ENCODE peak calls at places on chromosome X, in nine cellular contexts. C is neural progenitor cell, O is MM.1S, W is HCT116, Q is PC-3, E is GM23248, N is OCI-LY7, B is SK-N-SH, K is GM23338. U is an unnamed sample. For H4K20me1, the result is how much of the 10 kb centered on the place peaks cover.

GRCh38 chrX:3820170-3820569 is 106.7 kb upstream of the PRKX start:
- DNase-seq in C (no peak), O (no peak), W (no peak), Q (peak), E (peak), N (no peak), B (no peak), K (no peak), U (peak)

GRCh38 chrX:15349046-15349445 is 13.7 kb upstream of the PIGA start:
- DNase-seq in C (peak), O (peak), W (peak), Q (peak), E (peak), N (peak), B (peak), K (peak), U (peak)

GRCh38 chrX:12360389-12360788 is 222.1 kb downstream of the FRMPD4 start:
- DNase-seq in C (no peak), O (no peak), W (no peak), Q (peak), E (peak), N (no peak), B (no peak), K (no peak), U (no peak)

GRCh38 chrX:17459596-17459995 is 84.6 kb downstream of the NHS start:
- DNase-seq in C (no peak), O (no peak), W (no peak), Q (no peak), E (peak), N (no peak), B (no peak), K (no peak), U (no peak)

GRCh38 chrX:63503541-63503940 is 152.4 kb upstream of the SPIN4 start:
- DNase-seq in C (peak), O (no peak), W (no peak), Q (peak), E (peak), N (no peak), B (no peak), K (peak), U (no peak)

GRCh38 chrX:114774691-114775090 is 190.8 kb downstream of the HTR2C start:
- DNase-seq in C (peak), O (no peak), W (no peak), Q (peak), E (no peak), N (no peak), B (no peak), K (peak), U (peak)

GRCh38 chrX:70482300-70482699 is 37.7 kb downstream of the DLG3 start:
- DNase-seq in C (no peak), O (no peak), W (no peak), Q (no peak), E (no peak), N (no peak), B (no peak), K (no peak), U (no peak)

GRCh38 chrX:97743014-97743413 is 859.3 kb downstream of the RPA4 start:
- DNase-seq in C (no peak), O (no peak), W (no peak), Q (no peak), E (peak), N (peak), B (no peak), K (peak), U (no peak)

GRCh38 chrX:71143508-71143907 is 1.1 kb upstream of the NLGN3 start:
- DNase-seq in C (no peak), O (no peak), W (no peak), Q (no peak), E (peak), N (no peak), B (no peak), K (no peak), U (no peak)

GRCh38 chrX:10615931-10616780 is 4.2 kb downstream of the MID1 start:
- DNase-seq in C (peak), O (no peak), W (no peak), Q (peak), E (peak), N (peak), B (peak), K (peak), U (peak)

GRCh38 chrX:112147206-112147605 is 64.6 kb upstream of the TRPC5 start:
- DNase-seq in C (peak), O (peak), W (no peak), Q (peak), E (peak), N (peak), B (peak), K (peak), U (peak)

GRCh38 chrX:47885501-47885900 is 48.8 kb downstream of the ZNF81 start:
- DNase-seq in C (no peak), O (no peak), W (no peak), Q (no peak), E (no peak), N (no peak), B (no peak), K (no peak), U (no peak)

GRCh38 chrX:150364347-150365050 is 1.4 kb downstream of the MAMLD1 start:
- DNase-seq in C (peak), O (no peak), W (no peak), Q (peak), E (peak), N (no peak), B (peak), K (peak), U (peak)

GRCh38 chrX:150790021-150790420 is 96.8 kb downstream of the MTMR1 start:
- DNase-seq in C (no peak), O (peak), W (no peak), Q (no peak), E (no peak), N (no peak), B (no peak), K (no peak), U (no peak)

GRCh38 chrX:112837531-112837930 is 3.1 kb downstream of the AMOT start:
- DNase-seq in C (peak), O (no peak), W (no peak), Q (no peak), E (no peak), N (no peak), B (no peak), K (no peak), U (no peak)

GRCh38 chrX:134484039-134484438 is 24.1 kb downstream of the HPRT1 start:
- DNase-seq in C (peak), O (peak), W (peak), Q (peak), E (peak), N (peak), B (peak), K (peak), U (peak)

GRCh38 chrX:122835886-122836285 is 348.2 kb upstream of the GRIA3 start:
- DNase-seq in C (no peak), O (no peak), W (no peak), Q (no peak), E (peak), N (no peak), B (no peak), K (no peak), U (no peak)

GRCh38 chrX:109826954-109827708 is 94.1 kb upstream of the ACSL4 start:
- DNase-seq in C (no peak), O (no peak), W (no peak), Q (peak), E (peak), N (no peak), B (no peak), K (peak), U (peak)

GRCh38 chrX:147315493-147315892 is 500.9 kb upstream of the CXorf51A start:
- DNase-seq in C (no peak), O (no peak), W (no peak), Q (no peak), E (no peak), N (no peak), B (no peak), K (no peak), U (no peak)

GRCh38 chrX:134642394-134642793 is 15.9 kb downstream of the PLAC1 start:
- DNase-seq in C (no peak), O (no peak), W (no peak), Q (no peak), E (no peak), N (no peak), B (no peak), K (no peak), U (no peak)

GRCh38 chrX:18415386-18415785 is 10.0 kb upstream of the CDKL5 start:
- DNase-seq in C (no peak), O (no peak), W (no peak), Q (no peak), E (no peak), N (no peak), B (no peak), K (no peak), U (no peak)

GRCh38 chrX:68843992-68844391 is 15.2 kb downstream of the EFNB1 start:
- DNase-seq in C (no peak), O (no peak), W (no peak), Q (peak), E (no peak), N (no peak), B (no peak), K (no peak), U (no peak)

GRCh38 chrX:18643243-18643642 is 28.7 kb downstream of the RS1 start:
- DNase-seq in C (no peak), O (no peak), W (no peak), Q (no peak), E (no peak), N (no peak), B (no peak), K (no peak), U (no peak)

GRCh38 chrX:141405878-141406492 is 163.7 kb upstream of the SPANXC start:
- DNase-seq in C (no peak), O (no peak), W (no peak), Q (peak), E (peak), N (no peak), B (no peak), K (no peak), U (peak)

GRCh38 chrX:100404851-100405250 is 5.2 kb downstream of the PCDH19 start:
- DNase-seq in C (no peak), O (no peak), W (no peak), Q (no peak), E (no peak), N (no peak), B (no peak), K (no peak), U (no peak)

GRCh38 chrX:16466640-16467432 is 183.1 kb upstream of the S100G start:
- DNase-seq in C (no peak), O (no peak), W (no peak), Q (peak), E (peak), N (no peak), B (no peak), K (no peak), U (peak)

GRCh38 chrX:16039363-16039762 is 84.0 kb upstream of the GRPR start:
- DNase-seq in C (no peak), O (no peak), W (no peak), Q (no peak), E (no peak), N (peak), B (no peak), K (no peak), U (no peak)

GRCh38 chrX:54386314-54386713 is 28.5 kb upstream of the WNK3 start:
- DNase-seq in C (no peak), O (no peak), W (no peak), Q (peak), E (no peak), N (no peak), B (no peak), K (no peak), U (no peak)
- TF ChIP-seq EZH2phosphoT487 in C (no peak), O (no peak), W (no peak), Q (no peak), E (no peak), N (no peak), B (no peak), K (no peak), U (no peak)

DNA sequence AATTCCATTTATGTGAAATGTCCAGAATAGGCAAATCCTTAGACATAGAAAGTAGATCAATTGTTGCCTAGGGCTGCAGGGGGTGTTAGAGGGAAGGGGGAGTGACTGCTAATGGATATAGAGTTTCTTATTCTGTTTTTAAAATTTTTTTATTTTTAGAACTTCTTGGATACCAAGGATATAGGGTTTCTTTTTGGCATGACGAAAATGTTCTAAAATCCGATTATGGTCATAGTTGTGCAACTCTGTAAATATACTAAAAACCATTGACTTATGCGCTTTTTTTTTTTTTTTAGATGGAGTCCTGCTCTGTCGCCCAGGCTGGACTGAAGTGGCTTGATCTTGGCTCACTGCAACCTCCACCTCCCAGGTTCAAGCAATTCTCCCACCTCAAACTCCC is 125.2 kb upstream of the USP9X start:
- DNase-seq in C (no peak), O (no peak), W (no peak), Q (no peak), E (no peak), N (no peak), B (no peak), K (no peak), U (no peak)
- H4K20me1 ChIP-seq in C (under half), O (under half), W (under half), Q (under half), E (under half), N (under half), B (under half), K (under half), U (under half)

GRCh38 chrX:40729923-40730584 is 5.3 kb downstream of the MED14 start:
- DNase-seq in C (no peak), O (no peak), W (no peak), Q (no peak), E (no peak), N (no peak), B (no peak), K (no peak), U (peak)

GRCh38 chrX:40735318-40736169 is at the start of gene MED14:
- DNase-seq in C (peak), O (peak), W (peak), Q (peak), E (peak), N (peak), B (peak), K (peak), U (peak)

GRCh38 chrX:40733691-40734090 is 1.7 kb downstream of the MED14 start:
- DNase-seq in C (no peak), O (no peak), W (no peak), Q (no peak), E (peak), N (no peak), B (peak), K (no peak), U (no peak)

GRCh38 chrX:40736170-40736505 is 796 bp upstream of the MED14 start:
- DNase-seq in C (peak), O (no peak), W (no peak), Q (peak), E (no peak), N (peak), B (no peak), K (no peak), U (no peak)

DNA sequence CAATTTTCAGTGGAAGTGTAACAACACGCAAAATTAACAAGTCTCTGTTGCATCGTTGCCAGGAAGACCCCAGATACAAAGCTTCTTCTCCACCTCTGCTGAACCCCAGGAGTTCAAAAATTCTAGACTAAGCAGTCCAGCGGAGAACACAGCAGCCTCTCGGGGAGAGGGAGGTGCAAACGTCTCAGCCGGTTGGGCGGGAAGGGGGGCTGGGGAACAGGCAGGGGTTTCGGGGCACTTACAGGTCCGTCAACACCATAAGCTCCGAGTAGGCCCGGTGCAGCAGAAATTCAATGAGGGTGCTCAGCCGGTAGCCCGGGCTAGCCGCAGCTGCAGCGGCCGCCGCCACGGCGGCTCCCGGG is 405 bp downstream of the MED14 start:
- DNase-seq in C (no peak), O (peak), W (no peak), Q (no peak), E (peak), N (peak), B (no peak), K (peak), U (peak)
- H2AFZ ChIP-seq in C (no peak), O (peak), W (no peak), Q (peak), E (peak), N (peak), B (peak), K (no peak), U (peak)

GRCh38 chrX:39425124-39425806 is 624.0 kb downstream of the MID1IP1 start:
- DNase-seq in C (no peak), O (no peak), W (no peak), Q (no peak), E (no peak), N (no peak), B (no peak), K (no peak), U (no peak)

GRCh38 chrX:39431893-39432292 is 630.6 kb downstream of the MID1IP1 start:
- DNase-seq in C (no peak), O (no peak), W (no peak), Q (no peak), E (no peak), N (no peak), B (no peak), K (no peak), U (peak)

DNA sequence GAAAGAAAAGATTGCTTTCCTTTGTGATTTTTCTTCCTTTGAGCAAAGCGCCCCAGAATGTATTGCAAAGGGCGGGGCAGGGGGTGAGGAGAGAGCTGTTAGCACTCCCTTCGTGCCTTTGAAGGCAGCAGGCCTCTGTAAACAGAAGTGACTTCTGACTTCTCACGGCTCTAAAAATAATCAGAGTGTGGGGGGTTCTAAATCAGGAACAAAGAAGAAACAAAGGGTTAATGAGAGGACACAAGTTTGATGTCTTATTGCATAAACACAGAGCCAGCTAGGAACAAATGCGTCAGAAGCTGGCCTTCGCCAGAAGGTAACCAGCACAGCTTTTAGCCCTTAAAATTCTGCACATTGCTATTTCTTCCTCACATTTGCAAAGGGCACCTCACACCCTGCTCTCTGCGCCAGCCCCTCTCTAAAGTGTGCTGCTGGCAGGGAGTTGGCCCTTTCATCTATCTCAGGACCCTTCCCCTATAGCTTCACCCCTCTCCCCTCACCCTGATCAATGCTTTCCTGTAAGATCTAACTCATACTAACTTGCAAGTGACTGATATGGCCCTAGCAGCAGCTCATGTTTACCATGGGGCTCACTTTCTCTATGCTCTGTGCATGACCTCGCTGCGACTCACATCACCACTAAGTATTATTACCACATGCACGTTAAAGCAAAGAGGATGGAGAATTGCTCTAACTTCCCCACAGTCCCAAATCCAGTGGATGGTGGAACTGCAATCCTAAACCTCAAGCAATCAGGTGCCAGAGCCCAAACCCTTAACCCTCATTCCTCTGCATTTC is 626.4 kb downstream of the MID1IP1 start:
- DNase-seq in C (no peak), O (no peak), W (no peak), Q (peak), E (peak), N (no peak), B (no peak), K (no peak), U (peak)
- TF ChIP-seq EZH2phosphoT487 in C (no peak), O (no peak), W (no peak), Q (no peak), E (no peak), N (no peak), B (no peak), K (no peak), U (no peak)

GRCh38 chrX:21940356-21940829 is at the start of gene SMS:
- DNase-seq in C (peak), O (peak), W (no peak), Q (peak), E (peak), N (peak), B (peak), K (peak), U (peak)

GRCh38 chrX:21947671-21948070 is 7.2 kb downstream of the SMS start:
- DNase-seq in C (no peak), O (no peak), W (no peak), Q (no peak), E (no peak), N (no peak), B (no peak), K (no peak), U (no peak)

GRCh38 chrX:21946925-21947641 is 6.6 kb downstream of the SMS start:
- DNase-seq in C (peak), O (no peak), W (no peak), Q (peak), E (peak), N (no peak), B (no peak), K (peak), U (no peak)

GRCh38 chrX:21943460-21944135 is 3.1 kb downstream of the SMS start:
- DNase-seq in C (no peak), O (no peak), W (peak), Q (peak), E (peak), N (no peak), B (no peak), K (no peak), U (no peak)

GRCh38 chrX:21944136-21944615 is 3.7 kb downstream of the SMS start:
- DNase-seq in C (peak), O (no peak), W (no peak), Q (no peak), E (no peak), N (no peak), B (no peak), K (peak), U (no peak)
- H4K20me1 ChIP-seq in C (half or more), O (under half), W (under half), Q (under half), E (under half), N (under half), B (under half), K (under half), U (under half)

U was measured in hepatocyte.